ENCODE peak calls at places on chromosomes 13 and 19, in ten cellular contexts. P, V, O, D, F, R, I, K, S and N are unnamed samples.

GRCh38 chr13:98500963-98501421 is 75.9 kb downstream of the STK24 start:
- DNase-seq in P (no peak), V (no peak), O (no peak), D (no peak), F (no peak), R (no peak), I (no peak), K (no peak), S (no peak), N (no peak)

GRCh38 chr19:18379803-18380747 is 5.9 kb upstream of the GDF15 start:
- DNase-seq in P (no peak), V (no peak), O (peak; percentile 64), D (no peak), F (no peak), R (no peak), I (peak; percentile 97), K (no peak), S (no peak), N (no peak)

GRCh38 chr13:96011291-96011875 is 41.8 kb downstream of the UGGT2 start:
- DNase-seq in P (no peak), V (no peak), O (no peak), D (no peak), F (no peak), R (no peak), I (no peak), K (no peak), S (no peak), N (no peak)

GRCh38 chr13:56351041-56351440 is 789.7 kb upstream of the PRR20A start:
- DNase-seq in P (no peak), V (no peak), O (no peak), D (no peak), F (no peak), R (no peak), I (no peak), K (no peak), S (no peak), N (no peak)

GRCh38 chr13:91722267-91722884 is 324.0 kb downstream of the GPC5 start:
- DNase-seq in P (no peak), V (no peak), O (peak; percentile 2), D (peak; percentile 60), F (no peak), R (peak; percentile 49), I (no peak), K (no peak), S (no peak), N (no peak)

GRCh38 chr19:34173145-34173956 is 1.0 kb downstream of the LSM14A start:
- DNase-seq in P (no peak), V (peak; percentile 6), O (peak; percentile 70), D (no peak), F (no peak), R (no peak), I (no peak), K (no peak), S (peak; percentile 5), N (no peak)

GRCh38 chr19:45509692-45510015 is 2.4 kb downstream of the VASP start:
- DNase-seq in P (no peak), V (no peak), O (no peak), D (no peak), F (no peak), R (no peak), I (no peak), K (no peak), S (no peak), N (no peak)

GRCh38 chr19:18428837-18429674 is 8.9 kb downstream of the ISYNA1 start:
- DNase-seq in P (no peak), V (peak; percentile 70), O (no peak), D (peak; percentile 75), F (peak; percentile 93), R (peak; percentile 87), I (peak; percentile 93), K (peak; percentile 75), S (peak; percentile 81), N (peak; percentile 74)

GRCh38 chr19:46755077-46755852 is 9.0 kb upstream of the STRN4 start:
- DNase-seq in P (no peak), V (no peak), O (no peak), D (no peak), F (no peak), R (no peak), I (no peak), K (no peak), S (no peak), N (no peak)

GRCh38 chr13:45327253-45327954 is 13.6 kb downstream of the TPT1 start:
- DNase-seq in P (no peak), V (no peak), O (peak; percentile 58), D (no peak), F (no peak), R (no peak), I (no peak), K (no peak), S (no peak), N (no peak)

GRCh38 chr19:35347171-35347929 is at the start of gene FFAR1:
- DNase-seq in P (no peak), V (peak; percentile 45), O (no peak), D (no peak), F (peak; percentile 36), R (no peak), I (peak; percentile 62), K (no peak), S (peak; percentile 34), N (no peak)

GRCh38 chr19:2616741-2617392 is 85.6 kb downstream of the GNG7 start:
- DNase-seq in P (no peak), V (peak; percentile 46), O (no peak), D (peak; percentile 32), F (no peak), R (no peak), I (no peak), K (no peak), S (no peak), N (no peak)

GRCh38 chr13:101449971-101450748 is 2.3 kb upstream of the ITGBL1 start:
- DNase-seq in P (no peak), V (no peak), O (peak; percentile 95), D (no peak), F (no peak), R (no peak), I (no peak), K (no peak), S (no peak), N (no peak)

GRCh38 chr19:7257148-7258041 is 36.8 kb downstream of the INSR start:
- DNase-seq in P (no peak), V (no peak), O (peak; percentile 76), D (no peak), F (no peak), R (peak; percentile 33), I (no peak), K (no peak), S (no peak), N (no peak)

GRCh38 chr13:110265341-110265681 is 41.6 kb downstream of the COL4A1 start:
- DNase-seq in P (no peak), V (no peak), O (no peak), D (no peak), F (no peak), R (no peak), I (no peak), K (no peak), S (no peak), N (no peak)

GRCh38 chr19:17076539-17076919 is 952 bp downstream of the MYO9B start:
- DNase-seq in P (no peak), V (no peak), O (peak; percentile 27), D (no peak), F (no peak), R (no peak), I (no peak), K (peak; percentile 10), S (peak; percentile 14), N (no peak)

GRCh38 chr13:38415233-38415632 is 65.6 kb downstream of the UFM1 start:
- DNase-seq in P (no peak), V (no peak), O (peak; percentile 4), D (no peak), F (no peak), R (peak; percentile 12), I (no peak), K (no peak), S (no peak), N (no peak)

GRCh38 chr13:47038196-47038595 is 141.3 kb upstream of the HTR2A start:
- DNase-seq in P (no peak), V (no peak), O (no peak), D (no peak), F (no peak), R (no peak), I (no peak), K (no peak), S (no peak), N (no peak)

GRCh38 chr19:3547301-3547731 is 8.3 kb downstream of the TEKTIP1 start:
- DNase-seq in P (no peak), V (peak; percentile 39), O (no peak), D (no peak), F (no peak), R (peak; percentile 41), I (no peak), K (no peak), S (no peak), N (no peak)

GRCh38 chr19:12800873-12801465 is 631 bp downstream of the PRDX2 start:
- DNase-seq in P (no peak), V (no peak), O (no peak), D (no peak), F (no peak), R (no peak), I (no peak), K (no peak), S (no peak), N (no peak)

GRCh38 chr13:111013196-111013595 is 98.3 kb upstream of the ANKRD10 start:
- DNase-seq in P (no peak), V (no peak), O (no peak), D (no peak), F (no peak), R (no peak), I (no peak), K (no peak), S (no peak), N (no peak)

GRCh38 chr19:47514151-47514868 is 553 bp downstream of the NAPA start:
- DNase-seq in P (no peak), V (no peak), O (no peak), D (no peak), F (no peak), R (no peak), I (peak; percentile 89), K (no peak), S (no peak), N (no peak)

GRCh38 chr19:35365303-35365702 is 5.6 kb upstream of the GPR42 start:
- DNase-seq in P (no peak), V (no peak), O (no peak), D (no peak), F (no peak), R (no peak), I (no peak), K (no peak), S (no peak), N (no peak)

GRCh38 chr19:55526216-55527196 is 10.4 kb downstream of the SBK2 start:
- DNase-seq in P (no peak), V (no peak), O (no peak), D (no peak), F (no peak), R (no peak), I (peak; percentile 76), K (no peak), S (no peak), N (no peak)

GRCh38 chr13:30880756-30881155 is 25.3 kb upstream of the MEDAG start:
- DNase-seq in P (no peak), V (no peak), O (peak; percentile 70), D (no peak), F (no peak), R (no peak), I (no peak), K (no peak), S (no peak), N (no peak)

GRCh38 chr13:50382511-50382910 is 367.3 kb downstream of the KCNRG start:
- DNase-seq in P (no peak), V (no peak), O (no peak), D (no peak), F (no peak), R (no peak), I (no peak), K (no peak), S (no peak), N (no peak)

GRCh38 chr13:32660227-32660626 is 74.0 kb downstream of the PDS5B start:
- DNase-seq in P (no peak), V (no peak), O (no peak), D (no peak), F (no peak), R (no peak), I (no peak), K (no peak), S (no peak), N (no peak)

GRCh38 chr13:109400625-109401257 is 385.6 kb downstream of the IRS2 start:
- DNase-seq in P (no peak), V (no peak), O (no peak), D (peak; percentile 47), F (no peak), R (no peak), I (no peak), K (no peak), S (no peak), N (no peak)